ENCODE peak calls at places on chromosome 9, in eight cellular contexts. M is GM23248, O is K562, C is GM12878, S is PC-9, A is mammary epithelial cell, X is fibroblast of lung, Q is PC-3. B is an unnamed sample.

GRCh38 chr9:101458955-101459631 is 23.5 kb upstream of the ALDOB start:
- DNase-seq in M (peak), O (peak), C (no peak), S (peak), A (peak), X (peak), Q (peak), B (no peak)

GRCh38 chr9:12922209-12922914 is 147.5 kb downstream of the LURAP1L start:
- DNase-seq in M (peak), O (no peak), C (no peak), S (no peak), A (no peak), X (no peak), Q (no peak), B (no peak)

GRCh38 chr9:71646131-71646530 is 122.2 kb downstream of the CEMIP2 start:
- DNase-seq in M (no peak), O (no peak), C (no peak), S (no peak), A (no peak), X (peak), Q (no peak), B (no peak)

GRCh38 chr9:95854386-95855015 is 21.0 kb upstream of the ERCC6L2 start:
- DNase-seq in M (peak), O (no peak), C (no peak), S (no peak), A (peak), X (peak), Q (peak), B (no peak)

GRCh38 chr9:73753171-73753570 is 601.5 kb downstream of the ANXA1 start:
- DNase-seq in M (no peak), O (no peak), C (no peak), S (no peak), A (peak), X (no peak), Q (no peak), B (no peak)

GRCh38 chr9:109918359-109919163 is 138.6 kb downstream of the PALM2AKAP2 start:
- DNase-seq in M (no peak), O (no peak), C (peak), S (no peak), A (no peak), X (peak), Q (no peak), B (no peak)

GRCh38 chr9:33180526-33181184 is 13.5 kb upstream of the B4GALT1 start:
- DNase-seq in M (peak), O (no peak), C (no peak), S (no peak), A (peak), X (peak), Q (no peak), B (no peak)

GRCh38 chr9:31336391-31336790 is 1048.1 kb upstream of the ACO1 start:
- DNase-seq in M (no peak), O (no peak), C (no peak), S (no peak), A (no peak), X (no peak), Q (no peak), B (no peak)

GRCh38 chr9:114055061-114055460 is 23.0 kb downstream of the AMBP start:
- DNase-seq in M (no peak), O (no peak), C (no peak), S (no peak), A (no peak), X (no peak), Q (no peak), B (no peak)

GRCh38 chr9:1171541-1171940 is 121.4 kb downstream of the DMRT2 start:
- DNase-seq in M (no peak), O (no peak), C (no peak), S (no peak), A (no peak), X (no peak), Q (no peak), B (no peak)

GRCh38 chr9:25964239-25964638 is 286.0 kb upstream of the TUSC1 start:
- DNase-seq in M (peak), O (no peak), C (no peak), S (peak), A (peak), X (peak), Q (peak), B (peak)

GRCh38 chr9:133869674-133870419 is 122.3 kb downstream of the VAV2 start:
- DNase-seq in M (no peak), O (peak), C (no peak), S (no peak), A (no peak), X (no peak), Q (no peak), B (no peak)

GRCh38 chr9:83166369-83166768 is 103.4 kb upstream of the RASEF start:
- DNase-seq in M (no peak), O (no peak), C (no peak), S (peak), A (peak), X (no peak), Q (peak), B (no peak)

GRCh38 chr9:121021294-121021693 is 28.8 kb downstream of the C5 start:
- DNase-seq in M (no peak), O (no peak), C (no peak), S (no peak), A (no peak), X (no peak), Q (no peak), B (no peak)

GRCh38 chr9:36074055-36074454 is 37.3 kb downstream of the RECK start:
- DNase-seq in M (no peak), O (no peak), C (no peak), S (no peak), A (no peak), X (no peak), Q (no peak), B (no peak)

GRCh38 chr9:36036780-36037579 is at the start of gene RECK:
- DNase-seq in M (peak), O (peak), C (no peak), S (peak), A (peak), X (peak), Q (peak), B (no peak)

GRCh38 chr9:16458696-16459420 is 411.6 kb downstream of the BNC2 start:
- DNase-seq in M (peak), O (no peak), C (peak), S (no peak), A (peak), X (peak), Q (peak), B (peak)

GRCh38 chr9:2260401-2261306 is 245.5 kb downstream of the SMARCA2 start:
- DNase-seq in M (peak), O (no peak), C (no peak), S (no peak), A (peak), X (peak), Q (peak), B (no peak)

DNA sequence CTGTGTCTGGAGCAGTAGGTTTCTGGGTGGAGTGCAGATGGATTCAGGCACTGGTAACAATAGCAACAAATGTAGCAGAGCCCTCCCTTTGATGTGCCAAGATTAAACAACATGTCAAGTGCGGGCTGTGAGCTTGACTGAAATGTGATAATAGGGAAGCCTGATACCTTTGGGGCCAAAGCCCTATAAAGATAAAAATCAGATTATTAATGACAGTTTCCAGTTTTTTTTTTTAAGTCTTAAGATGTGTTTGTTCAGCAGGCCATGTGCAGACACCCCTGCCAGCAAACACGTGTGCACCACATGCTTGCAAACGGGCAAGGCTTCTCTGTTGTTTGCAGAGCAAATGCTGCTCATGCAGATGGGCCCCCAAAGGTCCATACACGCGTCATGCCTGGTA is 193.2 kb downstream of the GADD45G start:
- DNase-seq in M (no peak), O (no peak), C (no peak), S (no peak), A (no peak), X (no peak), Q (no peak), B (no peak)
- H3K27ac ChIP-seq in M (no peak), O (no peak), C (no peak), S (no peak), A (no peak), X (no peak), Q (no peak), B (no peak)

DNA sequence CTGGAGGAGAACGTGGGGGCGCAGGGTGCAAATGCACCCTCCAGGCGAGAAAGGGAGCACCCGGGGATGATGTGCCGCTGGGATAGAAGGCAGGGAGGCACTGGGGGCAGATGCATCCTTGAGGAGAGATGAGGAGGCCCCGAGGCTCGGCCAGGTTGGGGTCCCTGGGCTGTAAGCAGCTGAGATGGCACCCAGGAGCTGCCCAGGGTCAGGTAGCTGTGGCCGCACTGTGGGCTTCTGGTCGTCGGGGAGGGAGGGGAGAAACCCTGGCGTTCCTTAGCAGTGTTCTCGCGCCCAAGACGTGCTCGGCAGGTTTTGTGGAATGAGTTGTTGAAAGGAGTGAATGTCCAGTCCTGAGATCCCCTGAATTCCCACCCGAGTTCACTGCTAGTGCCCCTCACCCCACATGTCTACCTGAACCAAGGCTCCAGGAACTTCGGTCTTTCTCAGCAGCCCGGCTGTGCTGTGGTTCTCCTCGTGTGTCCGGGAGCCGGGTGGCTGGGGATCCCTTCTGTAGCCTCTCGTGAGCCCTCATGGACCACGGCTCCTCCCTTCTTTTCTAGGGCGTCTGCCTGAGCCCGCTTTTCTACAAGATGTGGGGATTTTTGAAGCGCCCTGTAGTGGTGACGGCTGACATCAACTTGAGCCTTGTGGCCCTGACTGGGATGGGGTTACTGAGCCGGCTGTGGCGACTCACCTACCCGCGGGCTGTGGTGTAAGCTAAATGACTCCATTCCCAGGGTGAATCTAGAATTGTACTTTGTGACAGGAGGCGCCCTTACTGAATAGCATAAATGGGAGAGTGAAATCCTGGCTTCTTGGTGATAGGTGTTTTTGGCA is 1.1 kb downstream of the POMT1 start:
- DNase-seq in M (peak), O (peak), C (no peak), S (peak), A (peak), X (peak), Q (peak), B (no peak)
- TF ChIP-seq EZH2 in M (no peak), O (no peak), C (no peak), S (no peak), A (no peak), X (no peak), Q (no peak), B (no peak)

GRCh38 chr9:79581794-79582193 is 10.0 kb downstream of the TLE4 start:
- DNase-seq in M (peak), O (no peak), C (no peak), S (no peak), A (peak), X (peak), Q (peak), B (peak)

GRCh38 chr9:79581388-79581787 is 9.6 kb downstream of the TLE4 start:
- DNase-seq in M (peak), O (no peak), C (no peak), S (no peak), A (peak), X (peak), Q (no peak), B (no peak)

GRCh38 chr9:79580065-79580464 is 8.3 kb downstream of the TLE4 start:
- DNase-seq in M (no peak), O (no peak), C (no peak), S (no peak), A (no peak), X (no peak), Q (no peak), B (no peak)

GRCh38 chr9:79584655-79584982 is 12.9 kb downstream of the TLE4 start:
- DNase-seq in M (no peak), O (no peak), C (no peak), S (no peak), A (no peak), X (no peak), Q (no peak), B (no peak)

GRCh38 chr9:79583957-79584654 is 12.3 kb downstream of the TLE4 start:
- DNase-seq in M (no peak), O (no peak), C (no peak), S (no peak), A (no peak), X (no peak), Q (no peak), B (no peak)
- H3K27ac ChIP-seq in M (no peak), O (no peak), C (no peak), S (no peak), A (no peak), X (no peak), Q (no peak), B (no peak)

DNA sequence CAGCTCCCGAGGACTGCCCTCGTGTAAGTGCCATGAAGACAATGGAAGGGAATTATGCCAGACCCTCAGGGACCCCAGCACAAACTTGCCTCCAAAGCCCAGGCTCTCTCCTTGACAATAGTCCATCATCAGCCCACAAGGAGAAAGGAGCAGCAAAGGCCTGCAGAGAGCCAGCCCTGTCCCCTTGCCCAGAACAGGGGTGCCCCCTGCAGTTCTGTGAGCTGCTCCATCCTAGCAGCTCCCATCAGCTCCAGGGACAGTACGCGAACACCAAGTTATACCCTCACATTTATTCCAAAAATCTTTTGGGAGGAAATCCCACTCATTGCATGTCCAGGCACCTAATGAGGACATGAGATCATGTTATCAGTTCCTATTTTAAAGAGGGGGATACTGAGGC is 11.1 kb downstream of the BARX1 start:
- DNase-seq in M (no peak), O (no peak), C (no peak), S (no peak), A (no peak), X (no peak), Q (no peak), B (no peak)
- TF ChIP-seq EZH2 in M (no peak), O (no peak), C (no peak), S (no peak), A (no peak), X (no peak), Q (no peak), B (no peak)

DNA sequence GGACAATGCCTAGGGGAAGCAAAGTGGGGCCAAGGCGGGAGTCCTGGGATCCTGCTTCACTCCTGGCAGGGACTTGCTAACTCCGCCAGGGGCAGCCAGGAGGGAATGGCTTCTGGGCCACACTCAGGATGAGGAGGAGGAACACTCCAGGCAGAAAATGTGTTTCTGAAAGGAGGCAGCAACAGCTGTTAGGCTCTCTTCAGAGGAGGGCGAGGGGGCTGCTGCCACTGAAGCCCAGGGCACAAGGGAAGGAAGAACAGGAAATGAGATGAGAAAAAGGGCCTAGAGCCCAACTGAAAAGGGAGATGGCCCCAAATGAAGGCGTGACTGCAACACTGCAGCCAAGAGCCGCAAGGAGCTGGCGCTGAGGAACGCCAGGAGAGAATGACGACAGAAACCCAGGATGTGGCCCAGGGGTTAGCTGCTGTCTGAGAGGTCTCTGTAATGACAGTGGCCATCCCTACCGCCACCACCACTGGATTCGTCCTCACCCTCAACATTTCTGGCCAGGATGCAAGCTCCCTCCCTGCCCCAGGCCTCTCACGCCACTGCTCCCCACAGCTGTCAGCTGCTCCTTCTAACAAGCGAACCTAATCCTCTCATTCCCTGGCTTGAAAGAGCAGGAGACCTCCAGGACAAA is 15.8 kb downstream of the PSMB7 start:
- DNase-seq in M (peak), O (no peak), C (no peak), S (no peak), A (peak), X (peak), Q (no peak), B (no peak)
- H3K27ac ChIP-seq in M (peak), O (no peak), C (no peak), S (no peak), A (peak), X (peak), Q (no peak), B (peak)

DNA sequence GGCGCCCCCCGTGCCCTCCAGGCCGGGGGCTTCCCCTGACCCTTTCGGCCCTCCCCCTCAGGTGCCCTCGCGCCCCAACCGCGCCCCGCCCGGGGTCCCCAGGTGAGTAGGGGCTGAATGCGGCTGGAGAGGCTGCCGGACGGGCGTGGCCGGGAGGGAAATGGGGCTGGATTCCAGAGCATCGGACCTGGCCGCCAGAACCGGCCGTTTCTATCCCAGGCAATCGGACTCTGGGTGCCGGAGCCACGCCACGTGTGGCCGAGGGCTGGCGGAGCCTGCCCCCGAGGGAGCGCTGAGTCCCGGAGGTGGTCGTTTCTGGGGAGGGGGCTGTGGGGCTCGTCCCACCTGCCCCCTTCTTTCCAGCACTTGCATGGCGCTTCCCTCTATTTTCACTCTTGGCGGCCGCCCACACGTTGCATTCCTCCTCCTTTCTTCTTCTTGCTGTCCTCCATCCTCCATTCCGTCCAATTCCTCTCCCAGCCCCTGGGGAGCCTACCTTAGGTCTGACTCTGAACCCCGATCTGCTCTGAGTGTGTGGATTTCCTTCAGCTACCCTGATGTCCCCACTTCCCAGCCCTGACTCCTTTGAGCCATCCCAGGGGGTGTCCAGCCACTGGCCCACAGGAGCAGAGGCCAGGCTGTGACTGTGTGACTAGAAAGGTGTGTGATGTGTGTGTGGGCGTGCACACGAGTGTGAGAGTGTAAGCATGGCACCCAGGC is 24.8 kb downstream of the GOLGA2 start:
- DNase-seq in M (no peak), O (no peak), C (no peak), S (no peak), A (no peak), X (no peak), Q (no peak), B (no peak)
- TF ChIP-seq EZH2 in M (no peak), O (no peak), C (no peak), S (no peak), A (no peak), X (no peak), Q (no peak), B (no peak)

DNA sequence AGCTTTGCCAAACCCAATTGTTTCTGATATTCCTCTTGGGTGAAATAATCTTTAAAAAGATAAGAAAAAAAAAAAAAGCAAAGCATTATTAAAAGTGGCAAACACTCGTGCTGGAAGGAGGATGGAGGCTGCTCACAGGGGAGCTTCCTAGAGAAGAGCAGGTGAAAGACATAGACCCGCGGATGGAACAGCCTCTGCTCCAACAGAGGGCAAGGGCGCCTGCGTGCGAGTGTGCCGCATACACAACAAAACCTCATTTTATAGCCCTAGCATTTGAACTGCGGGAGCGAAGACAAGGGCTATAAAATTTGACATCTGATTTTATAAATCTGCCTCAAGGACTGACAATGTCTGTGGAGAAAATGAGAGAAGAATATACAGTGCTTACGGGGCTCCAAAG is 33.5 kb upstream of the SLC25A51 start:
- DNase-seq in M (no peak), O (no peak), C (no peak), S (no peak), A (no peak), X (no peak), Q (no peak), B (no peak)
- H3K27ac ChIP-seq in M (peak), O (peak), C (no peak), S (peak), A (no peak), X (peak), Q (peak), B (peak)

GRCh38 chr9:107363511-107364182 is 80.6 kb downstream of the RAD23B start:
- DNase-seq in M (no peak), O (no peak), C (no peak), S (peak), A (peak), X (no peak), Q (no peak), B (peak)

GRCh38 chr9:107360098-107360497 is 77.0 kb downstream of the RAD23B start:
- DNase-seq in M (peak), O (no peak), C (no peak), S (no peak), A (no peak), X (no peak), Q (no peak), B (no peak)

GRCh38 chr9:107361816-107362215 is 78.7 kb downstream of the RAD23B start:
- DNase-seq in M (no peak), O (no peak), C (no peak), S (no peak), A (peak), X (no peak), Q (no peak), B (no peak)

GRCh38 chr9:107355394-107355793 is 72.3 kb downstream of the RAD23B start:
- DNase-seq in M (no peak), O (no peak), C (no peak), S (no peak), A (no peak), X (no peak), Q (no peak), B (no peak)

GRCh38 chr9:107358867-107359440 is 75.9 kb downstream of the RAD23B start:
- DNase-seq in M (no peak), O (no peak), C (no peak), S (no peak), A (no peak), X (no peak), Q (no peak), B (no peak)
- TF ChIP-seq EZH2 in M (no peak), O (no peak), C (no peak), S (no peak), A (no peak), X (no peak), Q (no peak), B (no peak)

B was measured in keratinocyte.